ENCODE peak calls at places on chromosome 2, in eight cellular contexts. O, W, Q, N, V, M, E and A are unnamed samples.

GRCh38 chr2:51866361-51866760 is 834.4 kb upstream of the NRXN1 start:
- DNase-seq in O (no peak), W (no peak), Q (no peak), N (no peak), V (peak), M (no peak), E (no peak), A (peak)

GRCh38 chr2:190802133-190802532 is 78.5 kb upstream of the GLS start:
- DNase-seq in O (no peak), W (no peak), Q (peak), N (peak), V (no peak), M (no peak), E (peak), A (no peak)

GRCh38 chr2:234823196-234823876 is 128.5 kb upstream of the SH3BP4 start:
- DNase-seq in O (peak), W (no peak), Q (no peak), N (no peak), V (no peak), M (no peak), E (no peak), A (no peak)

GRCh38 chr2:175884673-175885393 is 117.2 kb downstream of the LNPK start:
- DNase-seq in O (no peak), W (no peak), Q (no peak), N (no peak), V (no peak), M (no peak), E (peak), A (no peak)

GRCh38 chr2:8475349-8476045 is 206.4 kb upstream of the ID2 start:
- DNase-seq in O (no peak), W (no peak), Q (no peak), N (peak), V (no peak), M (no peak), E (peak), A (no peak)

GRCh38 chr2:239330836-239331235 is 70.0 kb downstream of the HDAC4 start:
- DNase-seq in O (peak), W (no peak), Q (no peak), N (no peak), V (no peak), M (no peak), E (no peak), A (no peak)

GRCh38 chr2:65043001-65043400 is 13.2 kb upstream of the CEP68 start:
- DNase-seq in O (no peak), W (no peak), Q (no peak), N (no peak), V (no peak), M (no peak), E (no peak), A (no peak)

GRCh38 chr2:219309278-219309677 is at the start of gene PTPRN:
- DNase-seq in O (no peak), W (peak), Q (no peak), N (no peak), V (peak), M (no peak), E (peak), A (no peak)

GRCh38 chr2:53829669-53830290 is 30.0 kb downstream of the GPR75 start:
- DNase-seq in O (peak), W (no peak), Q (no peak), N (no peak), V (no peak), M (no peak), E (no peak), A (no peak)

GRCh38 chr2:231197741-231198290 is 615 bp upstream of the ARMC9 start:
- DNase-seq in O (no peak), W (no peak), Q (no peak), N (no peak), V (no peak), M (no peak), E (no peak), A (no peak)

GRCh38 chr2:215695876-215696275 is 260.0 kb upstream of the FN1 start:
- DNase-seq in O (no peak), W (no peak), Q (no peak), N (no peak), V (peak), M (no peak), E (no peak), A (no peak)

GRCh38 chr2:18214936-18215335 is 336.5 kb downstream of the KCNS3 start:
- DNase-seq in O (no peak), W (no peak), Q (no peak), N (no peak), V (no peak), M (no peak), E (no peak), A (no peak)

GRCh38 chr2:28338046-28338753 is 54.5 kb upstream of the FOSL2 start:
- DNase-seq in O (peak), W (no peak), Q (no peak), N (no peak), V (peak), M (peak), E (no peak), A (peak)

GRCh38 chr2:165621086-165621560 is 151.6 kb downstream of the CSRNP3 start:
- DNase-seq in O (no peak), W (no peak), Q (no peak), N (no peak), V (peak), M (no peak), E (no peak), A (no peak)

GRCh38 chr2:97674396-97674795 is 4.9 kb downstream of the C2orf92 start:
- DNase-seq in O (no peak), W (no peak), Q (no peak), N (no peak), V (no peak), M (no peak), E (no peak), A (no peak)

GRCh38 chr2:120820263-120820884 is 84.7 kb downstream of the GLI2 start:
- DNase-seq in O (no peak), W (peak), Q (peak), N (no peak), V (peak), M (peak), E (no peak), A (no peak)

GRCh38 chr2:235669269-235669831 is 175.5 kb downstream of the AGAP1 start:
- DNase-seq in O (peak), W (peak), Q (peak), N (peak), V (peak), M (peak), E (peak), A (no peak)

GRCh38 chr2:26720322-26721166 is 28.0 kb downstream of the KCNK3 start:
- DNase-seq in O (peak), W (peak), Q (no peak), N (no peak), V (peak), M (peak), E (no peak), A (no peak)

GRCh38 chr2:218003265-218003950 is 613 bp upstream of the TNS1 start:
- DNase-seq in O (peak), W (peak), Q (no peak), N (no peak), V (no peak), M (no peak), E (no peak), A (no peak)

GRCh38 chr2:173766537-173767289 is 198.5 kb downstream of the SP3 start:
- DNase-seq in O (no peak), W (no peak), Q (no peak), N (no peak), V (no peak), M (no peak), E (no peak), A (no peak)

GRCh38 chr2:4662161-4662779 is 958.9 kb downstream of the DCDC2C start:
- DNase-seq in O (no peak), W (no peak), Q (no peak), N (no peak), V (peak), M (no peak), E (no peak), A (no peak)

GRCh38 chr2:71671203-71671602 is 217.8 kb downstream of the DYSF start:
- DNase-seq in O (no peak), W (peak), Q (no peak), N (no peak), V (peak), M (no peak), E (no peak), A (no peak)

GRCh38 chr2:15504882-15505663 is 56.1 kb downstream of the NBAS start:
- DNase-seq in O (no peak), W (no peak), Q (no peak), N (no peak), V (no peak), M (no peak), E (no peak), A (no peak)

GRCh38 chr2:16948073-16948472 is 282.4 kb upstream of the CYRIA start:
- DNase-seq in O (no peak), W (no peak), Q (no peak), N (no peak), V (no peak), M (no peak), E (no peak), A (no peak)

GRCh38 chr2:197661626-197662025 is 13.8 kb downstream of the RFTN2 start:
- DNase-seq in O (no peak), W (no peak), Q (no peak), N (no peak), V (no peak), M (no peak), E (no peak), A (no peak)

GRCh38 chr2:102892693-102893290 is 131.0 kb downstream of the TMEM182 start:
- DNase-seq in O (no peak), W (no peak), Q (no peak), N (no peak), V (no peak), M (no peak), E (peak), A (no peak)

GRCh38 chr2:183752571-183752970 is 628.3 kb downstream of the NUP35 start:
- DNase-seq in O (no peak), W (no peak), Q (no peak), N (no peak), V (no peak), M (no peak), E (no peak), A (no peak)
- TF ChIP-seq CTCF in O (no peak), W (no peak), Q (peak), N (no peak), V (no peak), M (no peak), E (peak), A (no peak)

GRCh38 chr2:100875516-100876230 is 55.7 kb downstream of the NPAS2 start:
- DNase-seq in O (no peak), W (no peak), Q (no peak), N (peak), V (peak), M (no peak), E (no peak), A (no peak)

GRCh38 chr2:100865819-100866462 is 46.0 kb downstream of the NPAS2 start:
- DNase-seq in O (no peak), W (no peak), Q (no peak), N (no peak), V (peak), M (peak), E (no peak), A (peak)

GRCh38 chr2:100868083-100868482 is 48.1 kb downstream of the NPAS2 start:
- DNase-seq in O (no peak), W (no peak), Q (no peak), N (no peak), V (no peak), M (no peak), E (no peak), A (no peak)

GRCh38 chr2:100869146-100869545 is 49.2 kb downstream of the NPAS2 start:
- DNase-seq in O (no peak), W (no peak), Q (no peak), N (no peak), V (no peak), M (no peak), E (no peak), A (no peak)

DNA sequence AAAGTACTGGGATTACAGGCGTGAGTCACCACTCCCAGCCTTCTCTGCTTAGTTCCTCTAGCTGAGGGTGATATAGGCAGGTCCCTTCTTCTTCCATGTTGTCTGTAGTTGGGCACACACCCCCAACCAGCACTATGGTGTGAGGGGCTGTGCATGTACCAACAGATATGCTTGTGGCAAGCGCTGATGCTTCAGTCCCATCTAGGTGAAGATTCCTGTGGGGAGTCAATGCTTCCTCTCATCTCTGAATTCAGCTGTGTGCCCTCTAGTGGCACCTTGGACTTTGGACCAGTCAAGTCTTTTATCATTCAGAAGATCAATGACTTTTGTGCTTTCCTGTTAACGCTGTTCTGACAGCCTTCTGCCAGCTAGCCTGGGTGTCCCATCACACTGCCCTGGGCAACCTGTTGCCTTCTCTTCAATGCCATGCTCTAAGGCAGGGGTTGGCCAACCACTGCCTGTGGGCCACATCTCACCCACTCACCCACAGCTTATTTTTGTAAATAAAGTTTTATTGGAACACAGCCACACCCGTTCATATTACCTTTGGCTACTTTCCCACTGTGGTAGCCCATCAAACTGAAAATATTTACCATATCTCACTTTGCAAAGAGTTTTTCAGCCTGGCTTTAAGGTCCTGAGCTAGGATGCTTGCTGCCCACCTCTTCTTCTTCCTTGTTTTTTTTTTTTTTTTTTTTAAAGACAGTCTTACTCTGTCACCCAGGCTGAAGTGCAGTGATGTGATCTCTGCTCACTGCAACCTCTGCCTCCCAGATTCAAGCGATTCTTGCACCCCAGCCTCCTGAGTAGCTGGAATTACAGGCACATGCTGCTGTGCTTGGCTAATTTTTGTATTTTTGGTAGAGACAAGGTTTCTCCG is 51.0 kb downstream of the NPAS2 start:
- DNase-seq in O (no peak), W (no peak), Q (no peak), N (no peak), V (no peak), M (no peak), E (peak), A (no peak)
- TF ChIP-seq CTCF in O (no peak), W (peak), Q (peak), N (no peak), V (peak), M (peak), E (peak), A (no peak)

GRCh38 chr2:95053543-95053942 is 28.0 kb downstream of the MAL start:
- DNase-seq in O (no peak), W (no peak), Q (no peak), N (peak), V (no peak), M (no peak), E (peak), A (no peak)
- TF ChIP-seq CTCF in O (peak), W (no peak), Q (no peak), N (peak), V (peak), M (peak), E (peak), A (no peak)

DNA sequence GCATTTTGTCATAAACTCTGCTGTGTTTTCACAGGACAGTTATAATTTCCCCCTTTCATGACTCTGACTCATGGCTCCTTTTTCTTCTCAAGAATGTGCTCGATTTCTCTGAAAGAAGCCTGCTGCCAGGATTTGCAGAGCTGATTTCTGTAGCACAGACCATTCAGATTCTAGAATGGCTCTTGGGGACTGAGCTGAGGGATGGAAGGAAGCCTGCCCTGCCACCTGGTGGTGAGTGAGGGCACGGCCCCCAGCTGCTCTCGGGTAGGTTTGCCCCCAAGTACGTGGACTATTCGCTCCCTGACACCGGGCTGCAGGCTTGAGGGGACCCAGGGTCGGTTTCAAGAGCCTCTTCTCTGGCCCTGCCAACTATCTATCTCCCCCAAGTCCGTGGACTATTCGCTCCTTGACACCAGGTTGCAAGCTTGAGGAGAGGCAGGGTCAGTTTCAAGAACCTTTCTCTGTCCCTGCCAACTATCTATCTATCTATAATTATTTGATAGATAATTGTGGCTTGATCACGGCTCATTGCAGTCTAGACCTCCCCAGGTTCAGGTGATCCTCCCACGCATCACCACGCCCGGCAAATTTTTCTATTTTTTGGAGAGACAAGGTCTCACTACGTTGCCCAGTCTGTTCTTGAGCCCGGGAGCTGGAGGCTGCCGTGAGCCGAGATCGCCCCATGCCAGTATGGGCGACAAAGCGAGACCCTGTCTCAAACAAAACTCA is 1.4 kb upstream of the SMYD5 start:
- DNase-seq in O (peak), W (peak), Q (peak), N (peak), V (peak), M (peak), E (peak), A (peak)
- TF ChIP-seq CTCF in O (peak), W (peak), Q (peak), N (peak), V (peak), M (peak), E (peak), A (peak)

GRCh38 chr2:106108351-106108750 is 85.8 kb downstream of the UXS1 start:
- DNase-seq in O (no peak), W (peak), Q (no peak), N (peak), V (peak), M (peak), E (no peak), A (no peak)
- TF ChIP-seq CTCF in O (no peak), W (peak), Q (no peak), N (peak), V (peak), M (no peak), E (peak), A (peak)

DNA sequence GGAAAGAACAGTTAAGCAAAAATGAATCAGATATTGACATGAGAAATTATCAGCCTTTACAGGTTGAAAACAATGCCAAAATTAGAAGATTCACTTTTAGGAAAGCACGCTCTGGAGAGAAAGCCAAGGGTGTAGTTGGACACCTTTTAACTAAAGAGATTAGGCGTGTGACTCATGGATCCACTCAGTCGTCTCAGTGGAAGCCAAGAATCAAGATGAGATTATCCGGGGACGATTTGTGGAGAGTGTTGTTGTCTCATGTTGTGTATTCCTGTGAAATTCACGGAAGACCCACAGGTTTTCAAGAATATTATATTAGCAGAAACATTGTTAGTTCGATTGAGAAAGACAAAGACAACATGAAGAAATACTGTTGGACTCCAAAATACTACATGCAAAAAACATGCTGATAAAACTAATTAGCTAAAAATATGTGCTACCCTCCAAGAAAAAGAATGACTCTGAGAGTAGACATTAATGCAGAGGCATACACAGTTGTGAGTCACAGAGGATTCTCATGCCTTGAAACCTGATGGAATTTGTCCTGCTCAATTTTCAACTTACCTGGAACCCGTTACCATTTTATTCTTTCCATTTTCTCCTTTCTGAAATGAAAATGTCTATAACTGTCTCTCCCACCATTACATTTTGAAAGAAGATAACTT is 192.1 kb upstream of the RND3 start:
- DNase-seq in O (no peak), W (no peak), Q (no peak), N (no peak), V (peak), M (peak), E (no peak), A (no peak)
- TF ChIP-seq CTCF in O (no peak), W (no peak), Q (no peak), N (no peak), V (no peak), M (no peak), E (no peak), A (no peak)

GRCh38 chr2:187575081-187576067 is 21.1 kb upstream of the TFPI start:
- DNase-seq in O (no peak), W (no peak), Q (no peak), N (no peak), V (peak), M (peak), E (no peak), A (peak)

GRCh38 chr2:187576906-187577305 is 22.7 kb upstream of the TFPI start:
- DNase-seq in O (no peak), W (no peak), Q (no peak), N (no peak), V (no peak), M (no peak), E (no peak), A (no peak)

GRCh38 chr2:187581125-187581896 is 27.1 kb upstream of the TFPI start:
- DNase-seq in O (no peak), W (peak), Q (peak), N (peak), V (peak), M (peak), E (peak), A (no peak)

GRCh38 chr2:187577310-187577709 is 23.1 kb upstream of the TFPI start:
- DNase-seq in O (no peak), W (no peak), Q (no peak), N (peak), V (peak), M (no peak), E (peak), A (no peak)

GRCh38 chr2:187580462-187581124 is 26.4 kb upstream of the TFPI start:
- DNase-seq in O (no peak), W (peak), Q (no peak), N (peak), V (peak), M (peak), E (peak), A (no peak)
- TF ChIP-seq CTCF in O (peak), W (peak), Q (peak), N (peak), V (peak), M (peak), E (peak), A (peak)

GRCh38 chr2:74481961-74482800 is 617 bp downstream of the CCDC142 start:
- DNase-seq in O (no peak), W (peak), Q (no peak), N (peak), V (no peak), M (no peak), E (peak), A (no peak)
- TF ChIP-seq CTCF in O (no peak), W (no peak), Q (no peak), N (no peak), V (no peak), M (no peak), E (no peak), A (no peak)